ENCODE peak calls at places on chromosomes 16 and 17, in ten cellular contexts. V is right lobe of liver; E is pancreas; B is AG04450; I is brain microvascular endothelial cell; G is GM12865; X is CD8-positive, alpha-beta T cell; Z is GM23338; S is colonic mucosa; C is tibial nerve. M is an unnamed sample.

GRCh38 chr17:6775871-6776405 is at the start of gene FBXO39:
- DNase-seq in V (no peak), B (no peak), C (no peak), E (no peak), I (no peak), G (no peak), X (no peak), S (no peak), Z (peak; percentile 79), M (no peak)

GRCh38 chr16:50617630-50618184 is 63.4 kb downstream of the SNX20 start:
- DNase-seq in V (no peak), G (no peak), Z (no peak), X (no peak), C (no peak), E (no peak), B (no peak), S (no peak), I (no peak), M (no peak)

GRCh38 chr17:46839211-46839610 is 12.2 kb upstream of the WNT9B start:
- DNase-seq in X (no peak), Z (no peak), B (no peak), V (no peak), E (no peak), I (no peak), S (no peak), C (no peak), G (no peak), M (no peak)

GRCh38 chr17:8357910-8358309 is 18.3 kb downstream of the ODF4 start:
- DNase-seq in I (no peak), C (no peak), V (no peak), S (no peak), B (no peak), E (no peak), G (no peak), X (no peak), Z (no peak), M (no peak)

GRCh38 chr16:52035406-52035805 is 511.5 kb downstream of the TOX3 start:
- DNase-seq in X (no peak), E (no peak), C (no peak), Z (no peak), B (no peak), V (no peak), G (no peak), I (no peak), S (no peak), M (no peak)

GRCh38 chr17:36657763-36658490 is 56.5 kb downstream of the MRM1 start:
- DNase-seq in S (peak; percentile 66), C (no peak), V (no peak), X (no peak), E (no peak), B (no peak), Z (peak; percentile 86), G (no peak), I (no peak), M (no peak)

GRCh38 chr17:77772461-77772897 is 186.0 kb upstream of the TNRC6C start:
- DNase-seq in Z (peak; percentile 91), B (no peak), G (peak; percentile 57), X (peak; percentile 55), V (peak; percentile 67), S (peak; percentile 65), I (peak; percentile 58), C (peak; percentile 46), E (peak; percentile 37), M (no peak)

GRCh38 chr16:83964684-83965443 is 3.2 kb upstream of the NECAB2 start:
- DNase-seq in V (peak; percentile 56), B (no peak), G (no peak), C (no peak), E (no peak), I (no peak), Z (no peak), S (no peak), X (no peak), M (no peak)

GRCh38 chr17:2691965-2692780 is 19.4 kb downstream of the CLUH start:
- DNase-seq in G (no peak), Z (peak; percentile 78), E (peak; percentile 25), X (no peak), S (peak; percentile 16), V (no peak), C (no peak), B (no peak), I (no peak), M (no peak)

GRCh38 chr17:40094874-40095273 is 5.5 kb downstream of the NR1D1 start:
- DNase-seq in V (no peak), Z (no peak), I (no peak), S (no peak), X (no peak), B (no peak), G (no peak), E (no peak), C (no peak), M (no peak)

GRCh38 chr17:40091691-40092397 is 8.5 kb downstream of the NR1D1 start:
- DNase-seq in S (no peak), G (no peak), E (no peak), B (no peak), C (no peak), V (no peak), X (no peak), Z (peak; percentile 46), I (no peak), M (no peak)

GRCh38 chr17:40093580-40094201 is 6.7 kb downstream of the NR1D1 start:
- DNase-seq in B (no peak), C (no peak), Z (no peak), V (no peak), X (no peak), E (no peak), S (no peak), I (no peak), G (no peak), M (no peak)

GRCh38 chr17:40092581-40092980 is 7.8 kb downstream of the NR1D1 start:
- DNase-seq in E (no peak), I (no peak), C (peak; percentile 42), Z (no peak), V (no peak), G (no peak), B (no peak), X (no peak), S (no peak), M (no peak)

DNA sequence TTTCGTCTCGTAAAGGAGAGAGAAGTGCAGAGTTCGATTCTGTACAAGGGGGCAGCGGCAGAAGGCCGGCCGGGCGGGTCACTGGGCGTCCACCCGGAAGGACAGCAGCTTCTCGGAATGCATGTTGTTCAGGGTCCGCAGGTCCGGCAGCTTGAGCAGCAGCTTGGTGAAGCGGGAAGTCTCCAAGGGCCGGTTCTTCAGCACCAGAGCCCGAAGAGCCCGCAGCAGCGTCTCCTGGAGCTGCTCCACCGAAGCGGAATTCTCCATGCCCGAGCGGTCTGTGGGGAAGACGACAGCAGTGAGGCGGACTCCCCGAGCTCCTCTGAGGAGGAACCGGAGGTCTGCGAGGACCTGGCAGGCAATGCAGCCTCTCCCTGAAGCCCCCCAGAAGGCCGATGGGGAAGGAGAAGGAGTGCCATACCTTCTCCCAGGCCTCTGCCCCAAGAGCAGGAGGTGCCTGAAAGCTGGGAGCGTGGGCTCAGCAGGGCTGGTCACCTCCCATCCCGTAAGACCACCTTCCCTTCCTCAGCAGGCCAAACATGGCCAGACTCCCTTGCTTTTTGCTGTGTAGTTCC is 7.3 kb downstream of the NR1D1 start:
- DNase-seq in B (no peak), I (no peak), G (no peak), V (no peak), S (no peak), X (no peak), Z (no peak), E (no peak), C (no peak), M (no peak)
- H3K4me3 ChIP-seq in B (no peak overlapping the region), I (no peak overlapping the region), G (no peak overlapping the region), V (no peak overlapping the region), S (no peak overlapping the region), X (no peak overlapping the region), Z (no peak overlapping the region), E (no peak overlapping the region), C (no peak overlapping the region), M (no peak overlapping the region)

DNA sequence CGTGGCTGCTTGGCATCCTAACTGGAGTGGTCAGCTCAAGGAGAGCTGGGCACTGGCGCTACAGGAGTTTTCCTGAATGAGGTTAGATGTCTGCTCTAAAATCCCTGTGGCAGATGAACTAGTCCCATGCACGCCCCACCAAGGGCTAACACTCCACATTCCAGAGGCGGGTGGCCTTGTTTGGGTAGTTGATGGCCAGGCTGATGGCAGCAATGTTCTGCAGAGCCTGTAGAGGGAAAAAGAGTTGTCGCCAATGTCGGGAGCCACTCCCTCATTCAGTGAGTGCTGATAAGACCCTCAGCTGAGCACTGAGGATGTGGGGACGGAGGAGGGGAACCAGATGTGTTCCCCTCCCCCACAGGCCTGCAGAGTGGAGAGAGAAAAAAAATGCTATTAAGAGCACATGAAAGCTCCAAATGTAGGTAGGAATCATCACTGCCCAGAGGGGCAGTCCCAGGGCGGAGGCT is 42.5 kb upstream of the ATP2A3 start:
- DNase-seq in V (no peak), S (no peak), I (no peak), B (no peak), Z (peak; percentile 17), E (no peak), C (no peak), X (no peak), G (no peak), M (no peak)
- TF ChIP-seq CTCF in V (no peak), S (no peak), I (no peak), B (no peak), Z (no peak), E (no peak), C (no peak), X (no peak), G (no peak), M (no peak)

GRCh38 chr17:14168582-14168981 is 68.1 kb downstream of the CDRT15 start:
- DNase-seq in E (no peak), X (no peak), C (no peak), Z (no peak), I (no peak), S (no peak), V (no peak), B (no peak), G (no peak), M (no peak)

GRCh38 chr17:14169901-14170300 is 66.8 kb downstream of the CDRT15 start:
- DNase-seq in Z (no peak), E (no peak), C (no peak), I (no peak), G (no peak), B (no peak), V (no peak), X (no peak), S (no peak), M (no peak)

GRCh38 chr17:14161419-14161818 is 75.2 kb downstream of the CDRT15 start:
- DNase-seq in X (no peak), B (no peak), G (no peak), E (no peak), I (no peak), S (no peak), V (no peak), Z (no peak), C (no peak), M (no peak)

GRCh38 chr17:14169287-14169686 is 67.4 kb downstream of the CDRT15 start:
- DNase-seq in I (no peak), B (no peak), Z (no peak), S (no peak), E (no peak), V (no peak), C (no peak), X (no peak), G (no peak), M (no peak)

GRCh38 chr17:14165672-14166071 is 71.0 kb downstream of the CDRT15 start:
- DNase-seq in Z (no peak), V (no peak), S (no peak), C (no peak), G (no peak), X (no peak), B (no peak), E (no peak), I (no peak), M (no peak)
- H3K4me3 ChIP-seq in Z (no peak overlapping the region), V (no peak overlapping the region), S (no peak overlapping the region), C (no peak overlapping the region), G (no peak overlapping the region), X (no peak overlapping the region), B (no peak overlapping the region), E (no peak overlapping the region), I (no peak overlapping the region), M (no peak overlapping the region)

GRCh38 chr16:86899156-86899555 is 320.8 kb downstream of the FOXL1 start:
- DNase-seq in C (no peak), I (no peak), G (no peak), X (no peak), S (no peak), E (no peak), B (no peak), V (no peak), Z (no peak), M (no peak)
- TF ChIP-seq CTCF in C (no peak), I (peak; percentile 7), G (no peak), X (no peak), S (no peak), E (no peak), B (no peak), V (no peak), Z (no peak), M (no peak)